ENCODE peak calls at places on chromosomes 2 and 18, in nine cellular contexts. W is HTR-8/SVneo; K is stimulated activated naive CD8-positive, alpha-beta T cell treated with anti-CD3 and anti-CD28 coated beads, Interleukin-15, amount 100 ng/mL, for 72 hours; I is RWPE1; G is HFF-Myc; O is HFFc6; E is posterior cingulate gyrus; F is cardiac fibroblast; B is Caki2. D is an unnamed sample.

GRCh38 chr2:3572620-3573019 is 2.4 kb upstream of the RPS7 start:
- DNase-seq in W (no peak), K (no peak), I (no peak), G (no peak), O (no peak), E (no peak), F (no peak), B (no peak), D (no peak)

GRCh38 chr2:180707867-180708205 is 272.6 kb upstream of the UBE2E3 start:
- DNase-seq in W (peak), K (no peak), I (peak), G (peak), O (peak), E (no peak), F (peak), B (peak), D (no peak)

GRCh38 chr18:3585656-3586509 is 135.9 kb downstream of the TGIF1 start:
- DNase-seq in W (no peak), K (peak), I (peak), G (no peak), O (peak), E (peak), F (peak), B (peak), D (peak)

GRCh38 chr2:46010925-46011490 is 286.2 kb upstream of the EPAS1 start:
- DNase-seq in W (peak), K (no peak), I (peak), G (peak), O (peak), E (no peak), F (peak), B (peak), D (peak)

GRCh38 chr2:9003616-9004337 is at the start of gene MBOAT2:
- DNase-seq in W (peak), K (peak), I (peak), G (no peak), O (peak), E (peak), F (peak), B (peak), D (peak)

GRCh38 chr2:10414000-10414451 is 34.1 kb downstream of the ODC1 start:
- DNase-seq in W (no peak), K (no peak), I (peak), G (no peak), O (peak), E (no peak), F (no peak), B (no peak), D (no peak)

GRCh38 chr2:235827585-235827992 is 333.7 kb downstream of the AGAP1 start:
- DNase-seq in W (peak), K (no peak), I (peak), G (no peak), O (no peak), E (no peak), F (peak), B (peak), D (peak)

GRCh38 chr2:216017365-216017764 is 4.0 kb upstream of the MREG start:
- DNase-seq in W (peak), K (peak), I (peak), G (no peak), O (peak), E (no peak), F (no peak), B (peak), D (no peak)

GRCh38 chr2:109376115-109376514 is 237.7 kb downstream of the SEPTIN10 start:
- DNase-seq in W (no peak), K (no peak), I (no peak), G (no peak), O (peak), E (no peak), F (peak), B (no peak), D (no peak)

GRCh38 chr18:79928563-79928960 is 22.9 kb downstream of the SLC66A2 start:
- DNase-seq in W (no peak), K (peak), I (no peak), G (no peak), O (no peak), E (no peak), F (no peak), B (no peak), D (no peak)

GRCh38 chr2:234544659-234545611 is 48.1 kb upstream of the ARL4C start:
- DNase-seq in W (peak), K (peak), I (peak), G (peak), O (peak), E (peak), F (peak), B (peak), D (peak)

GRCh38 chr2:19648583-19648982 is 253.2 kb downstream of the TTC32 start:
- DNase-seq in W (peak), K (no peak), I (peak), G (no peak), O (peak), E (no peak), F (peak), B (no peak), D (no peak)

GRCh38 chr2:166000401-166000800 is 46.8 kb upstream of the TTC21B start:
- DNase-seq in W (no peak), K (no peak), I (no peak), G (no peak), O (no peak), E (no peak), F (no peak), B (no peak), D (no peak)

GRCh38 chr2:210459925-210460862 is 16.4 kb downstream of the LANCL1 start:
- DNase-seq in W (no peak), K (no peak), I (no peak), G (no peak), O (no peak), E (peak), F (no peak), B (no peak), D (no peak)

GRCh38 chr2:64461271-64462058 is 7.5 kb downstream of the LGALSL start:
- DNase-seq in W (no peak), K (no peak), I (no peak), G (no peak), O (no peak), E (no peak), F (no peak), B (no peak), D (no peak)

GRCh38 chr18:6775702-6776101 is 46.2 kb downstream of the ARHGAP28 start:
- DNase-seq in W (no peak), K (no peak), I (no peak), G (no peak), O (no peak), E (no peak), F (no peak), B (no peak), D (no peak)

GRCh38 chr2:5057895-5058294 is 634.3 kb upstream of the SOX11 start:
- DNase-seq in W (no peak), K (no peak), I (no peak), G (no peak), O (no peak), E (no peak), F (no peak), B (peak), D (no peak)

GRCh38 chr18:47168509-47168908 is 7.7 kb downstream of the IER3IP1 start:
- DNase-seq in W (no peak), K (no peak), I (no peak), G (no peak), O (no peak), E (no peak), F (no peak), B (no peak), D (no peak)

GRCh38 chr2:103249462-103249861 is 487.6 kb downstream of the TMEM182 start:
- DNase-seq in W (no peak), K (no peak), I (no peak), G (no peak), O (no peak), E (no peak), F (no peak), B (no peak), D (no peak)

GRCh38 chr18:50582500-50582899 is 22.6 kb downstream of the MAPK4 start:
- DNase-seq in W (no peak), K (no peak), I (no peak), G (no peak), O (no peak), E (peak), F (no peak), B (no peak), D (no peak)

GRCh38 chr2:120231974-120232635 is 8.9 kb upstream of the TMEM185B start:
- DNase-seq in W (no peak), K (peak), I (peak), G (no peak), O (no peak), E (no peak), F (peak), B (no peak), D (no peak)

GRCh38 chr2:202113571-202114142 is 40.6 kb downstream of the KIAA2012 start:
- DNase-seq in W (no peak), K (no peak), I (no peak), G (no peak), O (peak), E (no peak), F (no peak), B (no peak), D (no peak)

GRCh38 chr2:230868947-230869690 is 4.4 kb downstream of the ITM2C start:
- DNase-seq in W (no peak), K (no peak), I (no peak), G (no peak), O (no peak), E (no peak), F (no peak), B (no peak), D (no peak)

GRCh38 chr2:60880988-60881932 is at the start of gene REL:
- DNase-seq in W (peak), K (peak), I (peak), G (peak), O (peak), E (peak), F (peak), B (peak), D (peak)

GRCh38 chr2:102826904-102827303 is 65.1 kb downstream of the TMEM182 start:
- DNase-seq in W (no peak), K (no peak), I (no peak), G (peak), O (no peak), E (peak), F (peak), B (no peak), D (no peak)

GRCh38 chr18:25058520-25058919 is 293.4 kb downstream of the ZNF521 start:
- DNase-seq in W (no peak), K (no peak), I (no peak), G (no peak), O (no peak), E (peak), F (no peak), B (no peak), D (no peak)

GRCh38 chr18:32200766-32201165 is 10.9 kb downstream of the MEP1B start:
- DNase-seq in W (no peak), K (no peak), I (no peak), G (no peak), O (no peak), E (no peak), F (no peak), B (no peak), D (no peak)

D was measured in dermis microvascular lymphatic vessel endothelial cell.